ENCODE peak calls at places on chromosome 21, in five cellular contexts. Z is fibroblast of pulmonary artery; U is CD8-positive, alpha-beta T cell; J is neuronal stem cell; N is colonic mucosa. B is an unnamed sample.

GRCh38 chr21:43921602-43921978 is 56.6 kb downstream of the AGPAT3 start:
- DNase-seq in Z (no peak), U (peak), J (no peak), N (no peak), B (no peak)

GRCh38 chr21:33817663-33818433 is 97.8 kb downstream of the ATP5PO start:
- DNase-seq in Z (no peak), U (no peak), J (no peak), N (no peak), B (no peak)

GRCh38 chr21:29371464-29371863 is 72.7 kb downstream of the BACH1 start:
- DNase-seq in Z (no peak), U (no peak), J (no peak), N (no peak), B (no peak)

GRCh38 chr21:25838809-25839208 is 104.0 kb downstream of the GABPA start:
- DNase-seq in Z (no peak), U (no peak), J (no peak), N (no peak), B (no peak)

GRCh38 chr21:17590443-17590842 is 22.3 kb downstream of the BTG3 start:
- DNase-seq in Z (peak), U (no peak), J (no peak), N (no peak), B (no peak)

GRCh38 chr21:25507522-25507921 is 99.8 kb downstream of the MRPL39 start:
- DNase-seq in Z (no peak), U (no peak), J (no peak), N (no peak), B (no peak)

GRCh38 chr21:27423906-27424595 is 457.2 kb upstream of the ADAMTS5 start:
- DNase-seq in Z (peak), U (no peak), J (no peak), N (no peak), B (no peak)

GRCh38 chr21:46117586-46118304 is 19.8 kb downstream of the COL6A2 start:
- DNase-seq in Z (no peak), U (no peak), J (no peak), N (no peak), B (peak)

GRCh38 chr21:33290441-33290840 is 24.3 kb downstream of the IL10RB start:
- DNase-seq in Z (no peak), U (no peak), J (no peak), N (peak), B (no peak)

GRCh38 chr21:42537106-42537742 is 23.6 kb downstream of the SLC37A1 start:
- DNase-seq in Z (peak), U (no peak), J (no peak), N (no peak), B (no peak)

GRCh38 chr21:45578811-45579381 is 36.7 kb upstream of the SLC19A1 start:
- DNase-seq in Z (no peak), U (no peak), J (no peak), N (peak), B (no peak)

GRCh38 chr21:26844258-26845065 is 747 bp downstream of the ADAMTS1 start:
- DNase-seq in Z (peak), U (no peak), J (peak), N (peak), B (no peak)

GRCh38 chr21:25916226-25916625 is 181.5 kb downstream of the GABPA start:
- DNase-seq in Z (no peak), U (no peak), J (no peak), N (no peak), B (no peak)

GRCh38 chr21:35711661-35712060 is 348.7 kb downstream of the SETD4 start:
- DNase-seq in Z (no peak), U (no peak), J (no peak), N (no peak), B (no peak)

GRCh38 chr21:37204580-37204979 is 62.6 kb downstream of the VPS26C start:
- DNase-seq in Z (peak), U (no peak), J (no peak), N (no peak), B (no peak)

GRCh38 chr21:29753216-29753615 is 186.6 kb downstream of the GRIK1 start:
- DNase-seq in Z (peak), U (no peak), J (no peak), N (no peak), B (no peak)

GRCh38 chr21:37986751-37987399 is 70.6 kb upstream of the KCNJ6 start:
- DNase-seq in Z (no peak), U (no peak), J (no peak), N (peak), B (no peak)

GRCh38 chr21:32900814-32901213 is 124.9 kb upstream of the OLIG2 start:
- DNase-seq in Z (no peak), U (no peak), J (no peak), N (no peak), B (no peak)

GRCh38 chr21:42515708-42516502 is 2.3 kb downstream of the SLC37A1 start:
- DNase-seq in Z (no peak), U (no peak), J (no peak), N (peak), B (no peak)

B was measured in CD8-positive, alpha-beta memory T cell.